ENCODE peak calls at places on chromosomes 3 and 15, in eight cellular contexts. P is lower lobe of right lung, N is ovary, S is lung, J is right atrium auricular region, X is right cardiac atrium, C is transverse colon, E is colonic mucosa. R is an unnamed sample. For H3K4me1, the result is how much of the 10 kb centered on the place peaks cover.

GRCh38 chr3:176416870-176417269 is 780.4 kb downstream of the TBL1XR1 start:
- DNase-seq in P (no peak), N (no peak), S (no peak), J (no peak), X (no peak), C (no peak), E (no peak), R (no peak)

GRCh38 chr3:161104561-161105551 is at the start of gene B3GALNT1:
- DNase-seq in P (peak), N (peak), S (peak), J (no peak), X (peak), C (peak), E (peak), R (peak)

GRCh38 chr15:60912984-60913697 is 316.0 kb downstream of the RORA start:
- DNase-seq in P (no peak), N (no peak), S (peak), J (no peak), X (no peak), C (no peak), E (no peak), R (no peak)

GRCh38 chr3:33358172-33358781 is 81.0 kb downstream of the FBXL2 start:
- DNase-seq in P (no peak), N (no peak), S (no peak), J (no peak), X (no peak), C (no peak), E (no peak), R (no peak)

GRCh38 chr15:101010781-101011180 is 91.6 kb downstream of the LRRK1 start:
- DNase-seq in P (no peak), N (no peak), S (peak), J (peak), X (no peak), C (peak), E (peak), R (no peak)

GRCh38 chr3:151974067-151974466 is 100.6 kb downstream of the SUCNR1 start:
- DNase-seq in P (no peak), N (no peak), S (no peak), J (no peak), X (no peak), C (no peak), E (no peak), R (no peak)

GRCh38 chr15:25863067-25863967 is at the start of gene ATP10A:
- DNase-seq in P (peak), N (peak), S (no peak), J (no peak), X (peak), C (no peak), E (no peak), R (no peak)

GRCh38 chr3:82741346-82741745 is 979.9 kb upstream of the GBE1 start:
- DNase-seq in P (no peak), N (no peak), S (no peak), J (no peak), X (no peak), C (no peak), E (no peak), R (no peak)

GRCh38 chr15:101410612-101411011 is 78.9 kb downstream of the PCSK6 start:
- DNase-seq in P (no peak), N (no peak), S (no peak), J (no peak), X (no peak), C (no peak), E (peak), R (no peak)

GRCh38 chr3:64187065-64187959 is 38.0 kb downstream of the PRICKLE2 start:
- DNase-seq in P (peak), N (peak), S (peak), J (peak), X (peak), C (peak), E (peak), R (no peak)

GRCh38 chr15:64599226-64599625 is 138.8 kb downstream of the ZNF609 start:
- DNase-seq in P (no peak), N (no peak), S (no peak), J (no peak), X (no peak), C (no peak), E (no peak), R (no peak)

GRCh38 chr3:52144034-52144795 is 10.0 kb downstream of the POC1A start:
- DNase-seq in P (peak), N (peak), S (peak), J (peak), X (peak), C (peak), E (peak), R (peak)

GRCh38 chr3:161474139-161474538 is 22.5 kb upstream of the OTOL1 start:
- DNase-seq in P (no peak), N (no peak), S (no peak), J (no peak), X (no peak), C (no peak), E (no peak), R (no peak)

GRCh38 chr15:95086543-95087252 is 855.3 kb downstream of the MCTP2 start:
- DNase-seq in P (no peak), N (no peak), S (no peak), J (no peak), X (no peak), C (no peak), E (no peak), R (no peak)

GRCh38 chr15:101088788-101089578 is 162.9 kb downstream of the CHSY1 start:
- DNase-seq in P (peak), N (peak), S (peak), J (no peak), X (peak), C (peak), E (peak), R (peak)

GRCh38 chr15:84886984-84887299 is 2.5 kb downstream of the SLC28A1 start:
- DNase-seq in P (no peak), N (no peak), S (no peak), J (no peak), X (no peak), C (no peak), E (no peak), R (no peak)

DNA sequence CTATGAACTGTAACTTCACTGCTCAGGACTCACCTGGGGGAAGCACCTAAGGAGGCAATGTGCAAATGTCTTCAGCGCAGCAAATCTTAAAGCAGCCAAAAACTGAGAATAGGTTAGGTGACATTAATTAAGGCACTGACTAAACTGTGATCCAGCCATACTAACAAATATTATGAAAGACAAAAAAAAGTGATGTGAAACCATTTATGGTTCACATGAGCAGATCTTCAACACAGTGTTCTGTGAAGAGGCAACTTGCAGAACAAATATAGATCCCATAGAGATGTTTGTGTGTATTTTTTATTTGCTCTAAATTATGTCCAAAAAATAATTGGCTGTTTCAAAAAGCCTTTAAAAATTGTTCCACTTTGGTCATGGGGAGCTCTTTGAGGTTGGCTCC is 24.1 kb upstream of the MITF start:
- DNase-seq in P (no peak), N (no peak), S (no peak), J (no peak), X (no peak), C (no peak), E (no peak), R (no peak)
- H3K27ac ChIP-seq in P (no peak), N (no peak), S (no peak), J (no peak), X (no peak), C (no peak), E (no peak), R (no peak)

GRCh38 chr3:108006901-108007331 is 83.9 kb downstream of the CD47 start:
- DNase-seq in P (no peak), N (no peak), S (no peak), J (no peak), X (no peak), C (no peak), E (no peak), R (no peak)
- H3K4me1 ChIP-seq in P (under half), N (under half), S (under half), J (under half), X (under half), C (under half), E (under half), R (under half)

GRCh38 chr3:125212509-125213372 is at the start of gene SLC12A8:
- DNase-seq in P (no peak), N (no peak), S (no peak), J (no peak), X (no peak), C (peak), E (peak), R (peak)
- H3K4me3 ChIP-seq in P (peak), N (peak), S (peak), J (peak), X (peak), C (peak), E (peak), R (peak)

GRCh38 chr3:54122802-54123537 is 618 bp downstream of the CACNA2D3 start:
- DNase-seq in P (no peak), N (peak), S (no peak), J (no peak), X (peak), C (no peak), E (no peak), R (no peak)
- H3K27ac ChIP-seq in P (no peak), N (peak), S (peak), J (peak), X (peak), C (peak), E (no peak), R (no peak)

GRCh38 chr3:124557-125179 is 71.9 kb upstream of the CHL1 start:
- DNase-seq in P (no peak), N (no peak), S (no peak), J (no peak), X (no peak), C (no peak), E (no peak), R (no peak)
- H3K4me1 ChIP-seq in P (under half), N (under half), S (under half), J (under half), X (under half), C (under half), E (under half), R (under half)

GRCh38 chr3:55484191-55484644 is 2.9 kb downstream of the WNT5A start:
- DNase-seq in P (no peak), N (peak), S (no peak), J (no peak), X (no peak), C (no peak), E (no peak), R (no peak)

GRCh38 chr3:55483196-55484095 is 3.7 kb downstream of the WNT5A start:
- DNase-seq in P (no peak), N (peak), S (no peak), J (no peak), X (no peak), C (no peak), E (no peak), R (no peak)

GRCh38 chr3:55481067-55481917 is 5.8 kb downstream of the WNT5A start:
- DNase-seq in P (peak), N (peak), S (no peak), J (no peak), X (no peak), C (no peak), E (peak), R (no peak)

GRCh38 chr3:55482496-55483195 is 4.5 kb downstream of the WNT5A start:
- DNase-seq in P (no peak), N (peak), S (no peak), J (no peak), X (no peak), C (no peak), E (peak), R (no peak)

GRCh38 chr3:55481918-55482495 is 5.1 kb downstream of the WNT5A start:
- DNase-seq in P (no peak), N (peak), S (no peak), J (no peak), X (no peak), C (no peak), E (peak), R (no peak)
- H3K4me3 ChIP-seq in P (peak), N (peak), S (no peak), J (peak), X (peak), C (no peak), E (no peak), R (no peak)

DNA sequence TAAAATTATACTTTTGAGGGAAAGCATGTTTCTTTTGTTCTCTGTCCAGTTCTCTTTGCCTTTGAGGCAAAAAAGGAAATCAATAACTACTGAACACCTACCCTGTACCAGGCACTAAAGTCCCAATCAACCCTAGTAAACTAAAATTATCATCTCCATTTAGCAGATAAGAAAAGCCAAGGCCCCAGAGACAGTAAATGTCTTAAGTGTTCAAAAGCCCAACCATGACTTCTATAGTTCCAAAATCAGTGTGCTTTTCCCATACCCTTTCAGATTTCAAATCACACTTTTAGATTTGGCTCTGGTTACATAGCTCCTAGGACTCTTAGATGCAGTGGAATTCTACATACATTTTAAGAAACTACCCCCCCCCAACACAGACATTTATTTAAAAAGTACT is 63.5 kb downstream of the UACA start:
- DNase-seq in P (no peak), N (no peak), S (no peak), J (no peak), X (no peak), C (no peak), E (no peak), R (no peak)
- H3K27ac ChIP-seq in P (peak), N (peak), S (no peak), J (peak), X (no peak), C (peak), E (no peak), R (no peak)

GRCh38 chr15:40283615-40284306 is 897 bp upstream of the ANKRD63 start:
- DNase-seq in P (no peak), N (no peak), S (no peak), J (no peak), X (no peak), C (no peak), E (no peak), R (no peak)
- H3K4me1 ChIP-seq in P (under half), N (under half), S (under half), J (half or more), X (under half), C (under half), E (under half), R (under half)

GRCh38 chr3:132597660-132598059 is 590 bp downstream of the ACKR4 start:
- DNase-seq in P (no peak), N (no peak), S (no peak), J (no peak), X (no peak), C (no peak), E (no peak), R (peak)
- H3K4me3 ChIP-seq in P (peak), N (peak), S (no peak), J (peak), X (no peak), C (no peak), E (no peak), R (no peak)

GRCh38 chr3:15331072-15331605 is 1.2 kb downstream of the SH3BP5 start:
- DNase-seq in P (no peak), N (no peak), S (no peak), J (no peak), X (no peak), C (no peak), E (no peak), R (no peak)
- H3K27ac ChIP-seq in P (peak), N (peak), S (peak), J (peak), X (no peak), C (peak), E (no peak), R (peak)

R was measured in small intestine.